ENCODE peak calls at places on chromosomes 16 and 17, in five cellular contexts. One of them, this sample, is unnamed.

GRCh38 chr16:83200005-83200779 is 573.4 kb downstream of the CDH13 start:
- DNase-seq in mesothelial cell of epicardium: no peak
- DNase-seq in Peyer's patch: no peak
- DNase-seq in astrocyte of the spinal cord: peak; percentile 9
- DNase-seq in activated T-cell treated with anti-CD3 and anti-CD28 coated beads, Interleukin-2, amount 50 U/mL, for 1 hour: no peak
- DNase-seq in this sample: no peak

GRCh38 chr17:7177954-7178477 is 1.2 kb downstream of the ASGR1 start:
- DNase-seq in mesothelial cell of epicardium: no peak
- DNase-seq in Peyer's patch: no peak
- DNase-seq in astrocyte of the spinal cord: peak; percentile 6
- DNase-seq in activated T-cell treated with anti-CD3 and anti-CD28 coated beads, Interleukin-2, amount 50 U/mL, for 1 hour: no peak
- DNase-seq in this sample: peak; percentile 31

GRCh38 chr17:57945999-57946797 is 9.0 kb downstream of the CUEDC1 start:
- DNase-seq in mesothelial cell of epicardium: no peak
- DNase-seq in Peyer's patch: no peak
- DNase-seq in astrocyte of the spinal cord: peak; percentile 61
- DNase-seq in activated T-cell treated with anti-CD3 and anti-CD28 coated beads, Interleukin-2, amount 50 U/mL, for 1 hour: no peak
- DNase-seq in this sample: no peak

GRCh38 chr17:81966343-81967243 is 5.6 kb upstream of the NOTUM start:
- DNase-seq in mesothelial cell of epicardium: no peak
- DNase-seq in Peyer's patch: peak; percentile 46
- DNase-seq in astrocyte of the spinal cord: no peak
- DNase-seq in activated T-cell treated with anti-CD3 and anti-CD28 coated beads, Interleukin-2, amount 50 U/mL, for 1 hour: no peak
- DNase-seq in this sample: no peak

GRCh38 chr17:52648995-52649394 is 490.5 kb upstream of the CA10 start:
- DNase-seq in mesothelial cell of epicardium: no peak
- DNase-seq in Peyer's patch: no peak
- DNase-seq in astrocyte of the spinal cord: no peak
- DNase-seq in activated T-cell treated with anti-CD3 and anti-CD28 coated beads, Interleukin-2, amount 50 U/mL, for 1 hour: no peak
- DNase-seq in this sample: no peak

GRCh38 chr17:47660064-47660492 is 10.4 kb downstream of the KPNB1 start:
- DNase-seq in mesothelial cell of epicardium: no peak
- DNase-seq in Peyer's patch: no peak
- DNase-seq in astrocyte of the spinal cord: no peak
- DNase-seq in activated T-cell treated with anti-CD3 and anti-CD28 coated beads, Interleukin-2, amount 50 U/mL, for 1 hour: no peak
- DNase-seq in this sample: no peak

GRCh38 chr17:21025446-21025845 is 17.4 kb downstream of the USP22 start:
- DNase-seq in mesothelial cell of epicardium: no peak
- DNase-seq in Peyer's patch: no peak
- DNase-seq in astrocyte of the spinal cord: no peak
- DNase-seq in activated T-cell treated with anti-CD3 and anti-CD28 coated beads, Interleukin-2, amount 50 U/mL, for 1 hour: no peak
- DNase-seq in this sample: no peak

GRCh38 chr17:49585422-49586027 is 9.9 kb downstream of the NXPH3 start:
- DNase-seq in mesothelial cell of epicardium: no peak
- DNase-seq in Peyer's patch: no peak
- DNase-seq in astrocyte of the spinal cord: no peak
- DNase-seq in activated T-cell treated with anti-CD3 and anti-CD28 coated beads, Interleukin-2, amount 50 U/mL, for 1 hour: no peak
- DNase-seq in this sample: no peak

GRCh38 chr17:29683481-29683880 is 60.8 kb upstream of the CORO6 start:
- DNase-seq in mesothelial cell of epicardium: no peak
- DNase-seq in Peyer's patch: no peak
- DNase-seq in astrocyte of the spinal cord: no peak
- DNase-seq in activated T-cell treated with anti-CD3 and anti-CD28 coated beads, Interleukin-2, amount 50 U/mL, for 1 hour: no peak
- DNase-seq in this sample: no peak

GRCh38 chr16:82061861-82062525 is 26.9 kb downstream of the HSD17B2 start:
- DNase-seq in mesothelial cell of epicardium: no peak
- DNase-seq in Peyer's patch: no peak
- DNase-seq in astrocyte of the spinal cord: peak; percentile 26
- DNase-seq in activated T-cell treated with anti-CD3 and anti-CD28 coated beads, Interleukin-2, amount 50 U/mL, for 1 hour: no peak
- DNase-seq in this sample: no peak

GRCh38 chr16:1428511-1428910 is 2.4 kb upstream of the PERCC1 start:
- DNase-seq in mesothelial cell of epicardium: no peak
- DNase-seq in Peyer's patch: peak; percentile 60
- DNase-seq in astrocyte of the spinal cord: no peak
- DNase-seq in activated T-cell treated with anti-CD3 and anti-CD28 coated beads, Interleukin-2, amount 50 U/mL, for 1 hour: peak; percentile 53
- DNase-seq in this sample: no peak

GRCh38 chr16:57941016-57941656 is 29.8 kb downstream of the CNGB1 start:
- DNase-seq in mesothelial cell of epicardium: no peak
- DNase-seq in Peyer's patch: no peak
- DNase-seq in astrocyte of the spinal cord: peak; percentile 24
- DNase-seq in activated T-cell treated with anti-CD3 and anti-CD28 coated beads, Interleukin-2, amount 50 U/mL, for 1 hour: no peak
- DNase-seq in this sample: no peak

GRCh38 chr16:23673971-23674614 is 4.6 kb upstream of the PLK1 start:
- DNase-seq in mesothelial cell of epicardium: no peak
- DNase-seq in Peyer's patch: no peak
- DNase-seq in astrocyte of the spinal cord: no peak
- DNase-seq in activated T-cell treated with anti-CD3 and anti-CD28 coated beads, Interleukin-2, amount 50 U/mL, for 1 hour: no peak
- DNase-seq in this sample: no peak

GRCh38 chr17:2222901-2223616 is 80.5 kb downstream of the SMG6 start:
- DNase-seq in mesothelial cell of epicardium: no peak
- DNase-seq in Peyer's patch: peak; percentile 36
- DNase-seq in astrocyte of the spinal cord: peak; percentile 60
- DNase-seq in activated T-cell treated with anti-CD3 and anti-CD28 coated beads, Interleukin-2, amount 50 U/mL, for 1 hour: peak; percentile 50
- DNase-seq in this sample: no peak

GRCh38 chr17:78041401-78042179 is 83.1 kb downstream of the TNRC6C start:
- DNase-seq in mesothelial cell of epicardium: no peak
- DNase-seq in Peyer's patch: no peak
- DNase-seq in astrocyte of the spinal cord: no peak
- DNase-seq in activated T-cell treated with anti-CD3 and anti-CD28 coated beads, Interleukin-2, amount 50 U/mL, for 1 hour: no peak
- DNase-seq in this sample: no peak

GRCh38 chr17:47701603-47702002 is 7.6 kb downstream of the TBKBP1 start:
- DNase-seq in mesothelial cell of epicardium: no peak
- DNase-seq in Peyer's patch: no peak
- DNase-seq in astrocyte of the spinal cord: no peak
- DNase-seq in activated T-cell treated with anti-CD3 and anti-CD28 coated beads, Interleukin-2, amount 50 U/mL, for 1 hour: no peak
- DNase-seq in this sample: no peak

GRCh38 chr16:11080999-11081630 is 136.8 kb downstream of the CLEC16A start:
- DNase-seq in mesothelial cell of epicardium: no peak
- DNase-seq in Peyer's patch: no peak
- DNase-seq in astrocyte of the spinal cord: no peak
- DNase-seq in activated T-cell treated with anti-CD3 and anti-CD28 coated beads, Interleukin-2, amount 50 U/mL, for 1 hour: no peak
- DNase-seq in this sample: no peak

GRCh38 chr17:14061666-14062560 is 7.4 kb upstream of the COX10 start:
- DNase-seq in mesothelial cell of epicardium: no peak
- DNase-seq in Peyer's patch: no peak
- DNase-seq in astrocyte of the spinal cord: peak; percentile 81
- DNase-seq in activated T-cell treated with anti-CD3 and anti-CD28 coated beads, Interleukin-2, amount 50 U/mL, for 1 hour: no peak
- DNase-seq in this sample: no peak

GRCh38 chr16:46920402-46921068 is 36.4 kb downstream of the GPT2 start:
- DNase-seq in mesothelial cell of epicardium: no peak
- DNase-seq in Peyer's patch: no peak
- DNase-seq in astrocyte of the spinal cord: no peak
- DNase-seq in activated T-cell treated with anti-CD3 and anti-CD28 coated beads, Interleukin-2, amount 50 U/mL, for 1 hour: no peak
- DNase-seq in this sample: no peak

GRCh38 chr16:75908301-75908700 is 182.0 kb upstream of the CPHXL start:
- DNase-seq in mesothelial cell of epicardium: no peak
- DNase-seq in Peyer's patch: no peak
- DNase-seq in astrocyte of the spinal cord: no peak
- DNase-seq in activated T-cell treated with anti-CD3 and anti-CD28 coated beads, Interleukin-2, amount 50 U/mL, for 1 hour: no peak
- DNase-seq in this sample: no peak

GRCh38 chr16:30779596-30779995 is 7.4 kb downstream of the ZNF629 start:
- DNase-seq in mesothelial cell of epicardium: no peak
- DNase-seq in Peyer's patch: no peak
- DNase-seq in astrocyte of the spinal cord: no peak
- DNase-seq in activated T-cell treated with anti-CD3 and anti-CD28 coated beads, Interleukin-2, amount 50 U/mL, for 1 hour: no peak
- DNase-seq in this sample: no peak

GRCh38 chr16:66406534-66407368 is 20.3 kb upstream of the BEAN1 start:
- DNase-seq in mesothelial cell of epicardium: peak; percentile 86
- DNase-seq in Peyer's patch: peak; percentile 87
- DNase-seq in astrocyte of the spinal cord: peak; percentile 61
- DNase-seq in activated T-cell treated with anti-CD3 and anti-CD28 coated beads, Interleukin-2, amount 50 U/mL, for 1 hour: peak; percentile 89
- DNase-seq in this sample: peak; percentile 81

GRCh38 chr16:85639529-85640253 is 26.6 kb downstream of the GSE1 start:
- DNase-seq in mesothelial cell of epicardium: no peak
- DNase-seq in Peyer's patch: no peak
- DNase-seq in astrocyte of the spinal cord: no peak
- DNase-seq in activated T-cell treated with anti-CD3 and anti-CD28 coated beads, Interleukin-2, amount 50 U/mL, for 1 hour: no peak
- DNase-seq in this sample: no peak

GRCh38 chr17:39099686-39100293 is 51.6 kb downstream of the PLXDC1 start:
- DNase-seq in mesothelial cell of epicardium: no peak
- DNase-seq in Peyer's patch: no peak
- DNase-seq in astrocyte of the spinal cord: peak; percentile 23
- DNase-seq in activated T-cell treated with anti-CD3 and anti-CD28 coated beads, Interleukin-2, amount 50 U/mL, for 1 hour: no peak
- DNase-seq in this sample: no peak

GRCh38 chr16:70331588-70332358 is 14.9 kb upstream of the DDX19A start:
- DNase-seq in mesothelial cell of epicardium: no peak
- DNase-seq in Peyer's patch: no peak
- DNase-seq in astrocyte of the spinal cord: no peak
- DNase-seq in activated T-cell treated with anti-CD3 and anti-CD28 coated beads, Interleukin-2, amount 50 U/mL, for 1 hour: no peak
- DNase-seq in this sample: no peak

GRCh38 chr17:27552467-27552779 is 78.6 kb upstream of the LGALS9 start:
- DNase-seq in mesothelial cell of epicardium: no peak
- DNase-seq in Peyer's patch: no peak
- DNase-seq in astrocyte of the spinal cord: no peak
- DNase-seq in activated T-cell treated with anti-CD3 and anti-CD28 coated beads, Interleukin-2, amount 50 U/mL, for 1 hour: no peak
- DNase-seq in this sample: no peak

GRCh38 chr16:9286930-9287329 is 195.5 kb downstream of the HAPSTR1 start:
- DNase-seq in mesothelial cell of epicardium: no peak
- DNase-seq in Peyer's patch: no peak
- DNase-seq in astrocyte of the spinal cord: no peak
- DNase-seq in activated T-cell treated with anti-CD3 and anti-CD28 coated beads, Interleukin-2, amount 50 U/mL, for 1 hour: no peak
- DNase-seq in this sample: no peak

GRCh38 chr16:4869147-4869790 is 22.0 kb downstream of the UBN1 start:
- DNase-seq in mesothelial cell of epicardium: no peak
- DNase-seq in Peyer's patch: no peak
- DNase-seq in astrocyte of the spinal cord: no peak
- DNase-seq in activated T-cell treated with anti-CD3 and anti-CD28 coated beads, Interleukin-2, amount 50 U/mL, for 1 hour: no peak
- DNase-seq in this sample: no peak

GRCh38 chr17:17628388-17629008 is 37.0 kb upstream of the PEMT start:
- DNase-seq in mesothelial cell of epicardium: no peak
- DNase-seq in Peyer's patch: peak; percentile 55
- DNase-seq in astrocyte of the spinal cord: no peak
- DNase-seq in activated T-cell treated with anti-CD3 and anti-CD28 coated beads, Interleukin-2, amount 50 U/mL, for 1 hour: peak; percentile 34
- DNase-seq in this sample: no peak

GRCh38 chr16:12462690-12463646 is 340.7 kb downstream of the CPPED1 start:
- DNase-seq in mesothelial cell of epicardium: no peak
- DNase-seq in Peyer's patch: no peak
- DNase-seq in astrocyte of the spinal cord: peak; percentile 70
- DNase-seq in activated T-cell treated with anti-CD3 and anti-CD28 coated beads, Interleukin-2, amount 50 U/mL, for 1 hour: no peak
- DNase-seq in this sample: no peak

GRCh38 chr16:57632568-57632967 is 4.1 kb downstream of the ADGRG1 start:
- DNase-seq in mesothelial cell of epicardium: no peak
- DNase-seq in Peyer's patch: no peak
- DNase-seq in astrocyte of the spinal cord: no peak
- DNase-seq in activated T-cell treated with anti-CD3 and anti-CD28 coated beads, Interleukin-2, amount 50 U/mL, for 1 hour: no peak
- DNase-seq in this sample: no peak

This sample was measured in progenitor cell of endocrine pancreas.